ENCODE peak calls at places on chromosome 1, in seven cellular contexts. I, Y, C, G, W, Z and N are unnamed samples.

GRCh38 chr1:151132676-151133338 is 13.6 kb downstream of the SEMA6C start:
- DNase-seq in Y (no peak), I (no peak), Z (no peak), G (no peak), C (no peak), W (no peak), N (no peak)

GRCh38 chr1:29413661-29414060 is 177.3 kb downstream of the PTPRU start:
- DNase-seq in I (no peak), G (no peak), C (no peak), Z (no peak), W (no peak), Y (no peak), N (no peak)

GRCh38 chr1:81703352-81703735 is 97.4 kb upstream of the ADGRL2 start:
- DNase-seq in G (no peak), W (peak; percentile 61), C (no peak), Z (no peak), I (peak; percentile 50), Y (no peak), N (peak; percentile 93)

GRCh38 chr1:41918450-41919043 is at the start of gene HIVEP3:
- DNase-seq in W (peak; percentile 25), G (no peak), C (peak; percentile 65), Y (no peak), I (peak; percentile 39), Z (no peak), N (peak; percentile 38)

GRCh38 chr1:28301368-28302174 is 27.3 kb upstream of the MED18 start:
- DNase-seq in I (peak; percentile 44), W (no peak), G (no peak), Z (no peak), Y (no peak), C (no peak), N (peak; percentile 46)

GRCh38 chr1:203343956-203344355 is 7.0 kb downstream of the FMOD start:
- DNase-seq in I (no peak), G (no peak), Y (no peak), Z (peak; percentile 14), W (no peak), C (no peak), N (no peak)

GRCh38 chr1:111739984-111740765 is 980 bp upstream of the INKA2 start:
- DNase-seq in I (peak; percentile 45), G (no peak), C (no peak), Z (peak; percentile 80), W (peak; percentile 69), Y (peak; percentile 54), N (peak; percentile 75)

GRCh38 chr1:94725566-94725965 is 94.6 kb upstream of the SLC44A3 start:
- DNase-seq in G (no peak), W (no peak), Z (no peak), Y (no peak), I (peak; percentile 86), C (no peak), N (peak; percentile 48)

GRCh38 chr1:212609701-212610574 is 1.4 kb downstream of the ATF3 start:
- DNase-seq in W (peak; percentile 23), I (no peak), Y (no peak), G (no peak), Z (no peak), C (no peak), N (no peak)

GRCh38 chr1:29256979-29257804 is 20.9 kb downstream of the PTPRU start:
- DNase-seq in Z (peak; percentile 57), Y (peak; percentile 58), W (no peak), G (no peak), I (peak; percentile 14), C (peak; percentile 29), N (peak; percentile 66)

GRCh38 chr1:77605246-77606026 is 77.0 kb downstream of the ZZZ3 start:
- DNase-seq in I (peak; percentile 82), Z (no peak), G (peak; percentile 40), W (peak; percentile 56), C (peak; percentile 21), Y (peak; percentile 45), N (peak; percentile 86)

GRCh38 chr1:182978158-182978853 is 25.3 kb upstream of the SHCBP1L start:
- DNase-seq in I (no peak), C (no peak), Y (no peak), W (no peak), Z (no peak), G (no peak), N (no peak)

DNA sequence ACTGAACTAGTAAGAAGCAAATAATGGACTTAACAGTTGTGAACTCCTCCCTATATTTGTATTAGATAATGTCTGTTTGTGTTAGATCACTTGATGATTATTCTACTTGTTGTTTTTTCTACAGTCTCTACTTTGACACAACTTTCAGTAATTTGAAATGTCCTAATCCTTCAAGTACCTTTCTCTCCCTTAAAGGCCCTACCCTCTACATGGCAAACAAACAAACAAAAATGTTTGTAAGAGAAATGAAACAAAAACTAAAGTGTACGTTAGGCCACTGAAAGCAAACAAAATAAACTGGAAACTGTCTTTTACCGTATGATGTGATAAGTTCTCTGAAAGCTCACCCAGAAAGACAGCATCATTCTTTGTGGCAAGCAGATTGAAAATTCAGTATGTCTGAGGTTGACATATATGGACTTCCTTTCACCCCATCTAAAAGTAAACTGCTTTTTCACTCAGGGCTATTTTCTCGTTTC is 255.9 kb upstream of the SNX7 start:
- DNase-seq in W (no peak), G (no peak), I (peak; percentile 49), C (no peak), Z (no peak), Y (no peak), N (peak; percentile 20)
- H3K4me3 ChIP-seq in W (no peak overlapping the region), G (no peak overlapping the region), I (no peak overlapping the region), C (peak overlapping the region; percentile 10), Z (no peak overlapping the region), Y (no peak overlapping the region), N (no peak overlapping the region)

DNA sequence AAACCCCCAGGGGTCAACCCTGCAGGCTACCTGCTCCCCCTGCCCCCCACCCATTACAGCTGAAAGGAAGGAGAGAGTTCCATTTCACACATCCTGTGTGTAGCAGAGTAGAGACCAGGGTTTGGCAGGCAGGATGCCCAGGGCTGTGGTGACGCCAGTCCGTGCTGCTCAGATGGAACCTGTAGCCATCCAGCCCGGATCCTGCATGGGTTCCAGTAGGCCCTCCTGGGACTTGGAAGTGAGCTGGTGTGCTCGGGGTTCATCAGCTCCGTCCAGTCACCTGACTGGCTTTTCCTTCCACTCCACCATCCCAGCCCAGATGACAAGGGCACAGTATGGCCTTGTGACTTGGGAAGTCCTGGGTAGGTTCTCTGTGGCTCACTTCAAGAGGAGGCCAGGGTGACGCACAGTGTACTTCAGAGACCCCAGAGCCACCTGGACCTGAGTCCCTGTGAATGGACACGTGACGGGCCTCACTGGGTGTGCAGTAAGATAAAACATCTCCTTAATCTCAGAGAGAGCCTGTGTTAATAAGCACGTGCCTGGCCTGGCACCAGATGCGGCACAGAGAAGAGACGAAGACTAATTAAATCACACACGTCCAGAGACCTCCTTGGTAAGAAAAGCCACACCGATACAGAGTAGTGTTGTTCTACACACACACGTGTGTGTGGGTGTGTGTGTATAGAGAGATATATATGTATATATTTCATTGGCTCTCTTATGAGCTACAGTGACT is 16.0 kb downstream of the ITPKB start:
- DNase-seq in C (no peak), G (no peak), Z (no peak), I (no peak), Y (no peak), W (no peak), N (no peak)
- H3K4me3 ChIP-seq in C (no peak overlapping the region), G (no peak overlapping the region), Z (no peak overlapping the region), I (no peak overlapping the region), Y (no peak overlapping the region), W (no peak overlapping the region), N (no peak overlapping the region)

GRCh38 chr1:47996060-47996405 is 1.2 kb downstream of the TRABD2B start:
- DNase-seq in W (no peak), I (no peak), Y (no peak), C (no peak), G (no peak), Z (no peak), N (no peak)
- H3K4me3 ChIP-seq in W (peak overlapping the region; percentile 36), I (peak overlapping the region; percentile 69), Y (peak overlapping the region; percentile 39), C (no peak overlapping the region), G (no peak overlapping the region), Z (no peak overlapping the region), N (no peak overlapping the region)

DNA sequence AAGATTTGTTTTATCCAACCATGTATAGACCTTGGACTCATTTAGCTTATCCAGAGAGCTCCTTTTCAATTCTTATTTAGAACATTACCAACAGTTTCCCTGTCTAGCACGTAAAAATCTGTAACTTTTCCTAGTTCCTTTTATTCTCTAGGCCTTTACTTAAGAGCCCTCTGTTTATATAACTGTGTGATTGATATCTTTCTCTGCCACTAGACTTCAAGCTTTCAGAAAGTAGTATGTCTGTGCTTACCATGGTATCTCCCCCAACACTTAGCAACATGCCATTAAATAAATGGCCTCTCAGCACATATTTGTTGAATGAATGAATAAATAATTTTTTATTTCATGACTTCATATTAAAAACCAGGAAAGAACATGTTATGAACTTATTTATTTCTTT is 209.4 kb downstream of the PTPRC start:
- DNase-seq in W (no peak), I (no peak), G (no peak), C (no peak), Y (no peak), Z (no peak), N (peak; percentile 16)
- H3K4me3 ChIP-seq in W (no peak overlapping the region), I (no peak overlapping the region), G (no peak overlapping the region), C (no peak overlapping the region), Y (no peak overlapping the region), Z (no peak overlapping the region), N (no peak overlapping the region)